ENCODE peak calls at places on chromosomes 5 and 9, in nine cellular contexts. F is T-helper 9 cell, J is posterior vena cava, G is left cardiac atrium, W is non-pigmented ciliary epithelial cell, Z is T-cell, R is AG04450, S is aorta, Y is Ammon's horn. H is an unnamed sample.
A peak's percentile ranks its signal among the peaks of the same experiment; 100 is the strongest.

GRCh38 chr5:1058549-1058945 is 49.9 kb downstream of the NKD2 start:
- DNase-seq in F (no peak), J (no peak), G (no peak), W (no peak), Z (no peak), R (no peak), S (no peak), Y (no peak), H (no peak)

GRCh38 chr9:87872079-87872624 is 10.5 kb upstream of the SPATA31E1 start:
- DNase-seq in F (no peak), J (peak; percentile 72), G (no peak), W (no peak), Z (no peak), R (no peak), S (no peak), Y (peak; percentile 55), H (no peak)

GRCh38 chr9:86978986-86979385 is 31.7 kb upstream of the GAS1 start:
- DNase-seq in F (no peak), J (peak; percentile 84), G (no peak), W (no peak), Z (no peak), R (no peak), S (no peak), Y (no peak), H (no peak)

GRCh38 chr9:126591922-126592321 is 21.8 kb upstream of the LMX1B start:
- DNase-seq in F (no peak), J (no peak), G (no peak), W (no peak), Z (no peak), R (no peak), S (no peak), Y (no peak), H (no peak)

GRCh38 chr5:154757647-154758406 is 2.6 kb downstream of the LARP1 start:
- DNase-seq in F (peak; percentile 28), J (no peak), G (no peak), W (no peak), Z (peak; percentile 45), R (no peak), S (no peak), Y (no peak), H (no peak)

GRCh38 chr9:111542497-111543254 is 17.7 kb downstream of the ZNF483 start:
- DNase-seq in F (no peak), J (no peak), G (no peak), W (no peak), Z (no peak), R (no peak), S (no peak), Y (no peak), H (no peak)

GRCh38 chr9:127583605-127584053 is 28.4 kb upstream of the STXBP1 start:
- DNase-seq in F (no peak), J (no peak), G (no peak), W (no peak), Z (no peak), R (no peak), S (no peak), Y (no peak), H (no peak)

GRCh38 chr9:71446499-71447411 is 321.6 kb downstream of the CEMIP2 start:
- DNase-seq in F (no peak), J (peak; percentile 72), G (peak; percentile 38), W (no peak), Z (no peak), R (peak; percentile 8), S (peak; percentile 72), Y (peak; percentile 48), H (no peak)

GRCh38 chr9:6106576-6107339 is 91.3 kb upstream of the RANBP6 start:
- DNase-seq in F (no peak), J (no peak), G (no peak), W (no peak), Z (no peak), R (no peak), S (no peak), Y (peak; percentile 69), H (no peak)

GRCh38 chr5:147544556-147544955 is 34.7 kb upstream of the DPYSL3 start:
- DNase-seq in F (no peak), J (no peak), G (no peak), W (no peak), Z (no peak), R (no peak), S (no peak), Y (no peak), H (no peak)

GRCh38 chr5:72517961-72518690 is 10.9 kb upstream of the ZNF366 start:
- DNase-seq in F (no peak), J (no peak), G (peak; percentile 66), W (no peak), Z (no peak), R (no peak), S (peak; percentile 84), Y (peak; percentile 56), H (no peak)

GRCh38 chr9:125608488-125609224 is 98.4 kb downstream of the MAPKAP1 start:
- DNase-seq in F (no peak), J (no peak), G (no peak), W (no peak), Z (no peak), R (peak; percentile 10), S (no peak), Y (no peak), H (no peak)

GRCh38 chr5:133818031-133818431 is 150.4 kb downstream of the C5orf15 start:
- DNase-seq in F (no peak), J (peak; percentile 89), G (peak; percentile 78), W (no peak), Z (no peak), R (no peak), S (peak; percentile 86), Y (no peak), H (no peak)

GRCh38 chr5:127030259-127031146 is at the start of gene MARCHF3:
- DNase-seq in F (peak; percentile 88), J (peak; percentile 98), G (peak; percentile 96), W (peak; percentile 69), Z (peak; percentile 93), R (peak; percentile 84), S (peak; percentile 98), Y (peak; percentile 97), H (peak; percentile 96)

GRCh38 chr5:132103969-132104391 is 30.4 kb downstream of the CSF2 start:
- DNase-seq in F (no peak), J (no peak), G (no peak), W (no peak), Z (no peak), R (no peak), S (no peak), Y (no peak), H (no peak)

GRCh38 chr5:148957591-148958202 is 105.2 kb downstream of the SH3TC2 start:
- DNase-seq in F (peak; percentile 45), J (no peak), G (no peak), W (no peak), Z (peak; percentile 37), R (no peak), S (no peak), Y (peak; percentile 35), H (peak; percentile 55)

H was measured in immature natural killer cell.